ENCODE peak calls at places on chromosomes 11 and 22, in five cellular contexts. One of them, this sample, is unnamed.

GRCh38 chr11:61152816-61153592 is 8.2 kb downstream of the VPS37C start:
- DNase-seq in tibial nerve: no peak
- DNase-seq in amniotic stem cell: peak
- DNase-seq in stimulated activated CD4-positive, alpha-beta T cell treated with anti-CD3 and anti-CD28 coated beads, Interleukin-1b, Interleukin-23, amount 100 ng/mL, for 48 hours: no peak
- DNase-seq in GDM1: no peak
- DNase-seq in this sample: no peak

GRCh38 chr22:38957046-38957770 is at the start of gene APOBEC3A:
- DNase-seq in tibial nerve: no peak
- DNase-seq in amniotic stem cell: no peak
- DNase-seq in stimulated activated CD4-positive, alpha-beta T cell treated with anti-CD3 and anti-CD28 coated beads, Interleukin-1b, Interleukin-23, amount 100 ng/mL, for 48 hours: no peak
- DNase-seq in GDM1: no peak
- DNase-seq in this sample: no peak

GRCh38 chr22:46703166-46703995 is 34.7 kb downstream of the CERK start:
- DNase-seq in tibial nerve: no peak
- DNase-seq in amniotic stem cell: no peak
- DNase-seq in stimulated activated CD4-positive, alpha-beta T cell treated with anti-CD3 and anti-CD28 coated beads, Interleukin-1b, Interleukin-23, amount 100 ng/mL, for 48 hours: no peak
- DNase-seq in GDM1: no peak
- DNase-seq in this sample: no peak

GRCh38 chr11:60971520-60971919 is at the start of gene CD6:
- DNase-seq in tibial nerve: no peak
- DNase-seq in amniotic stem cell: no peak
- DNase-seq in stimulated activated CD4-positive, alpha-beta T cell treated with anti-CD3 and anti-CD28 coated beads, Interleukin-1b, Interleukin-23, amount 100 ng/mL, for 48 hours: peak
- DNase-seq in GDM1: peak
- DNase-seq in this sample: no peak

GRCh38 chr22:47629273-47629711 is 866.8 kb downstream of the TBC1D22A start:
- DNase-seq in tibial nerve: no peak
- DNase-seq in amniotic stem cell: no peak
- DNase-seq in stimulated activated CD4-positive, alpha-beta T cell treated with anti-CD3 and anti-CD28 coated beads, Interleukin-1b, Interleukin-23, amount 100 ng/mL, for 48 hours: no peak
- DNase-seq in GDM1: no peak
- DNase-seq in this sample: no peak

GRCh38 chr22:50104149-50104548 is 14.3 kb downstream of the MOV10L1 start:
- DNase-seq in tibial nerve: no peak
- DNase-seq in amniotic stem cell: no peak
- DNase-seq in stimulated activated CD4-positive, alpha-beta T cell treated with anti-CD3 and anti-CD28 coated beads, Interleukin-1b, Interleukin-23, amount 100 ng/mL, for 48 hours: no peak
- DNase-seq in GDM1: no peak
- DNase-seq in this sample: no peak

GRCh38 chr11:11884774-11885481 is 43.2 kb downstream of the USP47 start:
- DNase-seq in tibial nerve: no peak
- DNase-seq in amniotic stem cell: no peak
- DNase-seq in stimulated activated CD4-positive, alpha-beta T cell treated with anti-CD3 and anti-CD28 coated beads, Interleukin-1b, Interleukin-23, amount 100 ng/mL, for 48 hours: no peak
- DNase-seq in GDM1: no peak
- DNase-seq in this sample: no peak

GRCh38 chr11:66336234-66337102 is at the start of gene RIN1:
- DNase-seq in tibial nerve: no peak
- DNase-seq in amniotic stem cell: peak
- DNase-seq in stimulated activated CD4-positive, alpha-beta T cell treated with anti-CD3 and anti-CD28 coated beads, Interleukin-1b, Interleukin-23, amount 100 ng/mL, for 48 hours: peak
- DNase-seq in GDM1: no peak
- DNase-seq in this sample: peak

GRCh38 chr11:3137486-3138177 is 27.5 kb downstream of the OSBPL5 start:
- DNase-seq in tibial nerve: no peak
- DNase-seq in amniotic stem cell: no peak
- DNase-seq in stimulated activated CD4-positive, alpha-beta T cell treated with anti-CD3 and anti-CD28 coated beads, Interleukin-1b, Interleukin-23, amount 100 ng/mL, for 48 hours: no peak
- DNase-seq in GDM1: no peak
- DNase-seq in this sample: no peak

GRCh38 chr22:20174785-20175596 is 24.1 kb upstream of the CCDC188 start:
- DNase-seq in tibial nerve: no peak
- DNase-seq in amniotic stem cell: no peak
- DNase-seq in stimulated activated CD4-positive, alpha-beta T cell treated with anti-CD3 and anti-CD28 coated beads, Interleukin-1b, Interleukin-23, amount 100 ng/mL, for 48 hours: no peak
- DNase-seq in GDM1: no peak
- DNase-seq in this sample: no peak

GRCh38 chr11:45741582-45741981 is 63.4 kb upstream of the SLC35C1 start:
- DNase-seq in tibial nerve: no peak
- DNase-seq in amniotic stem cell: no peak
- DNase-seq in stimulated activated CD4-positive, alpha-beta T cell treated with anti-CD3 and anti-CD28 coated beads, Interleukin-1b, Interleukin-23, amount 100 ng/mL, for 48 hours: no peak
- DNase-seq in GDM1: no peak
- DNase-seq in this sample: no peak

GRCh38 chr11:11793073-11793472 is 48.7 kb upstream of the USP47 start:
- DNase-seq in tibial nerve: no peak
- DNase-seq in amniotic stem cell: no peak
- DNase-seq in stimulated activated CD4-positive, alpha-beta T cell treated with anti-CD3 and anti-CD28 coated beads, Interleukin-1b, Interleukin-23, amount 100 ng/mL, for 48 hours: no peak
- DNase-seq in GDM1: no peak
- DNase-seq in this sample: no peak

GRCh38 chr11:75352417-75353206 is 1.2 kb upstream of the ARRB1 start:
- DNase-seq in tibial nerve: no peak
- DNase-seq in amniotic stem cell: no peak
- DNase-seq in stimulated activated CD4-positive, alpha-beta T cell treated with anti-CD3 and anti-CD28 coated beads, Interleukin-1b, Interleukin-23, amount 100 ng/mL, for 48 hours: peak
- DNase-seq in GDM1: no peak
- DNase-seq in this sample: no peak

GRCh38 chr11:78094250-78094649 is 14.6 kb upstream of the NDUFC2 start:
- DNase-seq in tibial nerve: no peak
- DNase-seq in amniotic stem cell: no peak
- DNase-seq in stimulated activated CD4-positive, alpha-beta T cell treated with anti-CD3 and anti-CD28 coated beads, Interleukin-1b, Interleukin-23, amount 100 ng/mL, for 48 hours: peak
- DNase-seq in GDM1: no peak
- DNase-seq in this sample: no peak